ENCODE peak calls at places on chromosome 2, in five cellular contexts. I, G, C, E and S are unnamed samples.

GRCh38 chr2:240584486-240585031 is 2.0 kb upstream of the CAPN10 start:
- DNase-seq in I (no peak), G (peak; percentile 19), C (peak; percentile 55), E (no peak), S (peak; percentile 96)

GRCh38 chr2:113863166-113863565 is 26.7 kb upstream of the ACTR3 start:
- DNase-seq in I (no peak), G (no peak), C (no peak), E (no peak), S (no peak)

GRCh38 chr2:20666364-20667150 is at the start of gene GDF7:
- DNase-seq in I (peak; percentile 84), G (peak; percentile 55), C (no peak), E (no peak), S (no peak)

GRCh38 chr2:234494361-234495075 is 2.4 kb downstream of the ARL4C start:
- DNase-seq in I (peak; percentile 71), G (no peak), C (peak; percentile 56), E (no peak), S (no peak)

GRCh38 chr2:239020541-239021041 is 172.7 kb downstream of the TWIST2 start:
- DNase-seq in I (peak; percentile 62), G (no peak), C (no peak), E (no peak), S (no peak)

GRCh38 chr2:54952425-54952824 is 97.8 kb downstream of the RTN4 start:
- DNase-seq in I (no peak), G (no peak), C (no peak), E (no peak), S (no peak)

GRCh38 chr2:106644623-106645022 is 157.5 kb downstream of the CD8B2 start:
- DNase-seq in I (no peak), G (no peak), C (no peak), E (no peak), S (no peak)

GRCh38 chr2:42139141-42139540 is 30.0 kb upstream of the EML4 start:
- DNase-seq in I (no peak), G (no peak), C (peak; percentile 27), E (no peak), S (no peak)

GRCh38 chr2:206855585-206856433 is 83.5 kb upstream of the CPO start:
- DNase-seq in I (no peak), G (no peak), C (peak; percentile 8), E (no peak), S (no peak)

GRCh38 chr2:101806123-101806522 is 108.6 kb downstream of the MAP4K4 start:
- DNase-seq in I (no peak), G (no peak), C (peak; percentile 72), E (no peak), S (peak; percentile 47)

GRCh38 chr2:152411154-152411553 is 76.2 kb downstream of the FMNL2 start:
- DNase-seq in I (no peak), G (no peak), C (no peak), E (no peak), S (no peak)

GRCh38 chr2:105308785-105309540 is 20.6 kb downstream of the TGFBRAP1 start:
- DNase-seq in I (no peak), G (peak; percentile 32), C (no peak), E (no peak), S (no peak)

GRCh38 chr2:122414911-122415310 is 659.5 kb downstream of the TSN start:
- DNase-seq in I (no peak), G (no peak), C (no peak), E (no peak), S (no peak)

GRCh38 chr2:161070693-161071479 is 89.3 kb upstream of the TANK start:
- DNase-seq in I (no peak), G (no peak), C (no peak), E (no peak), S (no peak)

GRCh38 chr2:20419007-20419576 is 27.8 kb upstream of the RHOB start:
- DNase-seq in I (peak; percentile 86), G (no peak), C (peak; percentile 52), E (no peak), S (no peak)

GRCh38 chr2:162750033-162750432 is 88.5 kb downstream of the KCNH7 start:
- DNase-seq in I (no peak), G (no peak), C (no peak), E (no peak), S (no peak)

GRCh38 chr2:234981197-234982095 is 29.6 kb downstream of the SH3BP4 start:
- DNase-seq in I (peak; percentile 92), G (peak; percentile 76), C (peak; percentile 100), E (no peak), S (no peak)

GRCh38 chr2:159149786-159150185 is 136.7 kb downstream of the WDSUB1 start:
- DNase-seq in I (no peak), G (no peak), C (no peak), E (no peak), S (no peak)

GRCh38 chr2:163395602-163396001 is 340.2 kb downstream of the FIGN start:
- DNase-seq in I (no peak), G (no peak), C (no peak), E (no peak), S (no peak)

GRCh38 chr2:27956895-27957294 is 66.4 kb downstream of the BABAM2 start:
- DNase-seq in I (no peak), G (no peak), C (peak; percentile 86), E (no peak), S (no peak)

GRCh38 chr2:163132850-163133249 is 294.3 kb upstream of the KCNH7 start:
- DNase-seq in I (no peak), G (no peak), C (peak; percentile 3), E (no peak), S (peak; percentile 6)

GRCh38 chr2:58853420-58853819 is 612.3 kb upstream of the FANCL start:
- DNase-seq in I (no peak), G (no peak), C (no peak), E (no peak), S (no peak)

GRCh38 chr2:4901092-4901735 is 791.0 kb upstream of the SOX11 start:
- DNase-seq in I (no peak), G (no peak), C (no peak), E (no peak), S (no peak)

GRCh38 chr2:105919826-105920225 is 175.1 kb downstream of the NCK2 start:
- DNase-seq in I (no peak), G (no peak), C (peak; percentile 52), E (peak; percentile 44), S (no peak)

GRCh38 chr2:25614711-25615110 is 58.7 kb downstream of the DTNB start:
- DNase-seq in I (no peak), G (no peak), C (no peak), E (no peak), S (no peak)

GRCh38 chr2:60505861-60506260 is 47.6 kb downstream of the BCL11A start:
- DNase-seq in I (no peak), G (no peak), C (no peak), E (no peak), S (no peak)

GRCh38 chr2:45729753-45730512 is 78.5 kb downstream of the PRKCE start:
- DNase-seq in I (no peak), G (no peak), C (no peak), E (no peak), S (no peak)

GRCh38 chr2:35783723-35784122 is 571.9 kb upstream of the CRIM1 start:
- DNase-seq in I (no peak), G (no peak), C (no peak), E (no peak), S (no peak)

DNA sequence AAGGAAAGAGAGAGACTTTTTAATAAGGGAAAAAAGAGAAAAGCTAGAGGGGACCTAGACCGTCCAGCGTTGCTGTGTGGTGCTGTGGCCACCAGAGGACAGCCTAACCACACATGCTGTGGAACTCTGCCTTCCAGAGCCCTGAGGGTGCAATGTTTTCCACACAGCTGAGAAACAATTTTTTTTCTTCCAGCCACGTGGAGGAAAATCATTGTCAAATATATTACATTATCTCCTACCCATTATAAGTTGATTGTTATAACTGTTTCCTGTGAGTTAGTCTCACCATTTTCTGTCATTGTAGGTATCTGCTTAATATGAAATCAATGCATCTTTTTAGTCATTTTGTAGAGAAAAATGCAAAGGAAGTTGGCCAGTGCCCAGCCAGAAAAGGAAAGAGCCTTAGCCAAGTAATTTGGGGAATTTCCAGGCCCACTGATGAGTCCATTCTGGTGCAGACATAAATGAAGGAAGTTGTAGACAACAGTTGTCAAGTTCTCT is 5.9 kb upstream of the MRPL19 start:
- DNase-seq in I (peak; percentile 88), G (peak; percentile 61), C (peak; percentile 75), E (peak; percentile 22), S (peak; percentile 28)
- H3K4me3 ChIP-seq in I (no peak overlapping the region), G (no peak overlapping the region), C (no peak overlapping the region), E (no peak overlapping the region), S (no peak overlapping the region)

GRCh38 chr2:143594745-143595144 is 465.5 kb downstream of the ARHGAP15 start:
- DNase-seq in I (no peak), G (no peak), C (no peak), E (no peak), S (no peak)
- H3K4me3 ChIP-seq in I (no peak overlapping the region), G (no peak overlapping the region), C (no peak overlapping the region), E (no peak overlapping the region), S (no peak overlapping the region)

GRCh38 chr2:95524195-95524594 is 39.6 kb upstream of the TRIM43B start:
- DNase-seq in I (no peak), G (no peak), C (no peak), E (no peak), S (no peak)

GRCh38 chr2:95531254-95531771 is 46.8 kb upstream of the TRIM43B start:
- DNase-seq in I (no peak), G (no peak), C (no peak), E (no peak), S (no peak)

GRCh38 chr2:95525294-95526035 is 40.9 kb upstream of the TRIM43B start:
- DNase-seq in I (no peak), G (peak; percentile 19), C (no peak), E (no peak), S (no peak)

GRCh38 chr2:95530734-95531133 is 46.2 kb upstream of the TRIM43B start:
- DNase-seq in I (no peak), G (no peak), C (peak; percentile 45), E (no peak), S (no peak)

GRCh38 chr2:95526360-95527341 is 42.1 kb upstream of the TRIM43B start:
- DNase-seq in I (peak; percentile 92), G (peak; percentile 72), C (peak; percentile 80), E (peak; percentile 17), S (peak; percentile 27)
- H3K4me3 ChIP-seq in I (peak overlapping the region; percentile 62), G (peak overlapping the region; percentile 71), C (peak overlapping the region; percentile 74), E (peak overlapping the region; percentile 43), S (peak overlapping the region; percentile 66)

GRCh38 chr2:217890445-217890844 is 112.3 kb downstream of the TNS1 start:
- DNase-seq in I (peak; percentile 87), G (peak; percentile 73), C (peak; percentile 78), E (no peak), S (no peak)
- H3K4me3 ChIP-seq in I (no peak overlapping the region), G (no peak overlapping the region), C (no peak overlapping the region), E (no peak overlapping the region), S (no peak overlapping the region)

GRCh38 chr2:216503697-216504375 is 5.2 kb downstream of the RPL37A start:
- DNase-seq in I (no peak), G (no peak), C (no peak), E (no peak), S (no peak)
- H3K4me3 ChIP-seq in I (no peak overlapping the region), G (no peak overlapping the region), C (no peak overlapping the region), E (no peak overlapping the region), S (no peak overlapping the region)